ENCODE peak calls at places on chromosomes 7 and 10, in seven cellular contexts. O, A, Y, S, Z, P and E are unnamed samples.
A peak's percentile ranks its signal among the peaks of the same experiment; 100 is the strongest.

GRCh38 chr7:144792050-144792449 is 43.8 kb downstream of the TPK1 start:
- DNase-seq in P (no peak), S (no peak), Y (no peak), A (no peak), Z (no peak), O (no peak), E (no peak)

GRCh38 chr7:7212612-7213011 is 30.3 kb downstream of the C1GALT1 start:
- DNase-seq in Y (no peak), P (no peak), A (peak; percentile 41), O (no peak), Z (no peak), S (no peak), E (no peak)

GRCh38 chr7:135335628-135336139 is 102.0 kb downstream of the STRA8 start:
- DNase-seq in A (peak; percentile 77), P (peak; percentile 94), O (no peak), S (peak; percentile 45), Z (peak; percentile 72), Y (peak; percentile 28), E (peak; percentile 96)

GRCh38 chr10:6114758-6115410 is 26.1 kb downstream of the RBM17 start:
- DNase-seq in A (peak; percentile 92), P (no peak), Y (peak; percentile 59), Z (no peak), S (peak; percentile 93), O (no peak), E (peak; percentile 49)

GRCh38 chr7:125934539-125934938 is 1004.9 kb upstream of the POT1 start:
- DNase-seq in Z (no peak), Y (no peak), P (no peak), O (no peak), A (no peak), S (no peak), E (peak; percentile 58)

GRCh38 chr10:126597206-126597605 is 73.3 kb downstream of the C10orf90 start:
- DNase-seq in A (peak; percentile 25), S (peak; percentile 69), Y (no peak), P (no peak), Z (peak; percentile 42), O (no peak), E (no peak)

GRCh38 chr10:129031233-129032150 is 435.5 kb upstream of the MGMT start:
- DNase-seq in S (peak; percentile 27), A (peak; percentile 59), Y (peak; percentile 12), Z (peak; percentile 91), O (no peak), P (peak; percentile 75), E (peak; percentile 67)

GRCh38 chr7:74439546-74439945 is 14.2 kb upstream of the GTF2IRD1 start:
- DNase-seq in A (no peak), O (no peak), P (no peak), Y (no peak), Z (no peak), S (no peak), E (no peak)

GRCh38 chr10:89369142-89370105 is 8.4 kb upstream of the IFIT1B start:
- DNase-seq in A (peak; percentile 72), P (no peak), Y (peak; percentile 60), Z (peak; percentile 62), S (peak; percentile 65), O (no peak), E (peak; percentile 51)

GRCh38 chr10:69752491-69752890 is 49.2 kb upstream of the COL13A1 start:
- DNase-seq in Y (no peak), A (no peak), P (no peak), Z (no peak), O (no peak), S (no peak), E (no peak)

GRCh38 chr7:14207154-14207553 is 217.7 kb upstream of the ETV1 start:
- DNase-seq in Y (no peak), S (peak; percentile 41), P (no peak), A (peak; percentile 4), Z (no peak), O (no peak), E (peak; percentile 12)

GRCh38 chr7:129550673-129551360 is 48.5 kb downstream of the SMKR1 start:
- DNase-seq in O (no peak), P (no peak), S (no peak), Y (no peak), Z (peak; percentile 66), A (no peak), E (no peak)

GRCh38 chr10:72792288-72792687 is 100.3 kb downstream of the MCU start:
- DNase-seq in Z (no peak), P (no peak), A (peak; percentile 21), Y (peak; percentile 2), S (no peak), O (no peak), E (no peak)

GRCh38 chr10:21355591-21356011 is 169.9 kb downstream of the SKIDA1 start:
- DNase-seq in Y (peak; percentile 69), Z (no peak), P (no peak), A (peak; percentile 53), S (no peak), O (no peak), E (peak; percentile 31)

GRCh38 chr7:32588657-32589056 is 93.4 kb downstream of the AVL9 start:
- DNase-seq in S (peak; percentile 88), Z (no peak), P (peak; percentile 62), A (peak; percentile 83), Y (peak; percentile 73), O (no peak), E (peak; percentile 85)
- TF ChIP-seq CTCF in S (peak; percentile 11), Z (no peak), P (peak; percentile 28), A (no peak), Y (no peak), O (no peak), E (no peak)

GRCh38 chr10:103593022-103593570 is 99.6 kb downstream of the NEURL1 start:
- DNase-seq in A (no peak), S (no peak), O (no peak), Y (no peak), Z (no peak), P (no peak), E (no peak)
- TF ChIP-seq CTCF in A (no peak), S (no peak), O (no peak), Y (no peak), Z (no peak), P (no peak), E (no peak)

GRCh38 chr10:93386496-93387369 is 95.4 kb downstream of the MYOF start:
- DNase-seq in A (peak; percentile 58), Y (no peak), P (no peak), O (no peak), Z (no peak), S (peak; percentile 62), E (peak; percentile 4)
- TF ChIP-seq CTCF in A (peak; percentile 17), Y (no peak), P (no peak), O (no peak), Z (no peak), S (no peak), E (no peak)

DNA sequence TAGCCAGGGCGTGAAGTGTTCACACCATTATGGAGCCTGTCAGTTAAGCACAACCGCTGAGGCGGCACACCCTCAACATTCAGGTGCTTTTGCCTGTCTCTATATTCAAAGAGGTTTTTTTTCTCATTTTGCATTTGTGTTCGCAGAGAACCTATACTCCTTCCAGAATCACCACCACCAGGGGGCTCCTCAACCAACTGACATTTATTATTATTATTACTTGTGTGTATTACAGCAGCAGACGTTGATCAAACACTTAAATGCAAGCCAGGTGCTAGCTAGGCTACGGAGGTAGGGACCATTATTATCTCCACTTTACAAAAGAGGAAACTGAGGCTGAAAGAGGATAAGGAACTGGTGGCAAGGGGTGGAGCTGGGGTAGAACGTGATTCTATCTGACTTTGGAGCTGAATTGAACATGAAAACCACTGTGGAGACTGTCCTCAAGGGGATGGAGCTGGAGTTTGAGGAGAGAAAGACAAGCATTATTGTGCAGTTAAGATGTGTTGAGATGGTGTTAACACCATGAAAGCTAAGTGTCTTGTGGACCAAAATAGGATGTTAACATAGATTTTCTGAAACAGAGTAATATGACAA is 133.8 kb upstream of the PLXNA4 start:
- DNase-seq in P (peak; percentile 37), O (no peak), Z (peak; percentile 53), Y (peak; percentile 41), A (peak; percentile 68), S (peak; percentile 57), E (peak; percentile 48)
- TF ChIP-seq CTCF in P (peak; percentile 65), O (no peak), Z (peak; percentile 74), Y (peak; percentile 58), A (peak; percentile 54), S (peak; percentile 68), E (peak; percentile 50)

GRCh38 chr10:101216207-101216607 is 13.1 kb downstream of the LBX1 start:
- DNase-seq in Z (peak; percentile 52), O (no peak), Y (no peak), A (no peak), P (no peak), S (no peak), E (no peak)

GRCh38 chr10:101216631-101217425 is 12.4 kb downstream of the LBX1 start:
- DNase-seq in S (no peak), A (no peak), P (no peak), Y (no peak), Z (no peak), O (no peak), E (no peak)

GRCh38 chr10:101218423-101219136 is 10.7 kb downstream of the LBX1 start:
- DNase-seq in A (no peak), Y (no peak), O (no peak), S (no peak), Z (no peak), P (no peak), E (no peak)

GRCh38 chr10:101219137-101219945 is 9.9 kb downstream of the LBX1 start:
- DNase-seq in A (no peak), P (no peak), O (no peak), Y (no peak), S (no peak), Z (no peak), E (no peak)

GRCh38 chr10:101217450-101218281 is 11.6 kb downstream of the LBX1 start:
- DNase-seq in Y (peak; percentile 36), Z (peak; percentile 70), S (peak; percentile 43), A (peak; percentile 48), O (no peak), P (peak; percentile 89), E (no peak)
- TF ChIP-seq CTCF in Y (peak; percentile 39), Z (peak; percentile 71), S (no peak), A (peak; percentile 32), O (no peak), P (peak; percentile 43), E (no peak)

GRCh38 chr7:94907420-94908203 is at the start of gene PPP1R9A:
- DNase-seq in S (peak; percentile 6), O (peak; percentile 46), Y (no peak), Z (peak; percentile 65), P (peak; percentile 71), A (no peak), E (peak; percentile 39)
- TF ChIP-seq CTCF in S (peak; percentile 16), O (no peak), Y (peak; percentile 2), Z (peak; percentile 39), P (peak; percentile 32), A (peak; percentile 8), E (peak; percentile 9)